ENCODE peak calls at places on chromosome 5, in seven cellular contexts. D is fibroblast of mammary gland, G is IMR-90, H is Caco-2, I is suprapubic skin, J is GM23338, T is lower lobe of right lung. N is an unnamed sample.

GRCh38 chr5:111299067-111299481 is 74.9 kb downstream of the CAMK4 start:
- DNase-seq in D (peak), G (no peak), H (no peak), I (no peak), J (peak), T (no peak), N (no peak)

GRCh38 chr5:134982230-134982629 is 14.5 kb downstream of the CATSPER3 start:
- DNase-seq in D (peak), G (no peak), H (no peak), I (no peak), J (no peak), T (no peak), N (no peak)

GRCh38 chr5:159104058-159104651 is 4.4 kb upstream of the EBF1 start:
- DNase-seq in D (peak), G (peak), H (no peak), I (peak), J (peak), T (peak), N (peak)

GRCh38 chr5:177362871-177363507 is 5.3 kb downstream of the RGS14 start:
- DNase-seq in D (no peak), G (no peak), H (peak), I (peak), J (peak), T (peak), N (peak)

GRCh38 chr5:62779010-62779422 is 200.4 kb downstream of the LRRC70 start:
- DNase-seq in D (peak), G (peak), H (peak), I (no peak), J (peak), T (no peak), N (peak)

GRCh38 chr5:55650391-55650790 is 61.7 kb downstream of the SLC38A9 start:
- DNase-seq in D (peak), G (peak), H (no peak), I (no peak), J (no peak), T (no peak), N (no peak)

GRCh38 chr5:106454651-106455415 is 1215.9 kb downstream of the EFNA5 start:
- DNase-seq in D (peak), G (peak), H (no peak), I (no peak), J (peak), T (no peak), N (no peak)

GRCh38 chr5:56012281-56012963 is 17.7 kb upstream of the IL6ST start:
- DNase-seq in D (peak), G (peak), H (no peak), I (no peak), J (no peak), T (no peak), N (no peak)

GRCh38 chr5:38824821-38825220 is 21.0 kb upstream of the OSMR start:
- DNase-seq in D (no peak), G (no peak), H (no peak), I (no peak), J (no peak), T (no peak), N (no peak)

GRCh38 chr5:178630475-178630930 is 3.7 kb upstream of the CLK4 start:
- DNase-seq in D (peak), G (peak), H (peak), I (no peak), J (no peak), T (no peak), N (peak)

GRCh38 chr5:131209506-131210191 is 38.9 kb downstream of the LYRM7 start:
- DNase-seq in D (no peak), G (no peak), H (no peak), I (no peak), J (peak), T (no peak), N (no peak)

GRCh38 chr5:157051604-157052245 is 7.2 kb downstream of the HAVCR1 start:
- DNase-seq in D (no peak), G (no peak), H (no peak), I (no peak), J (no peak), T (no peak), N (no peak)

GRCh38 chr5:146878471-146879172 is at the start of gene PPP2R2B:
- DNase-seq in D (no peak), G (peak), H (peak), I (peak), J (peak), T (peak), N (peak)

GRCh38 chr5:38163636-38164237 is 94.6 kb upstream of the EGFLAM start:
- DNase-seq in D (no peak), G (no peak), H (no peak), I (no peak), J (no peak), T (no peak), N (no peak)

GRCh38 chr5:161547573-161548471 is 1.3 kb upstream of the GABRB2 start:
- DNase-seq in D (no peak), G (no peak), H (no peak), I (peak), J (peak), T (no peak), N (peak)
- H3K4me3 ChIP-seq in D (no peak), G (no peak), H (peak), I (peak), J (peak), T (peak), N (peak)

DNA sequence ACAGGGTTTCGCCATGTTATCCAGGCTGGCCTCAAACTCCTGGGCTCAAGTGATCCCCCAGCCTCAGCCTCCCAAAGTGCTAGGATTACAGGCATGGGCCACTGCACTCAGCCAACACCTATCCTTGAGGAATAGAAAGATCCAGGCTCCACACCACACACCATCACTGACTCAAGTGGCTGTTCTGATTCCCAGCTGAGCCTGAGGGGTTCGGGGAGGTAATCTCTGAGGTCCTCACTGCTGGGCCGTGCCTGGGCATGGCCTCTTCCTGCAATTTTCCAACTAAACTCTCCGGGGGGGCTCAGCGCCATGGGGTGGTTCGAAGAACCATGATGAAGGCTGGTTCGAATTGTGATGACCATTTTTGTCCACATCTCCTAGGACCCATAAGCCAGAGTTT is 31.0 kb upstream of the IL17B start:
- DNase-seq in D (no peak), G (no peak), H (no peak), I (no peak), J (no peak), T (no peak), N (no peak)
- H3K4me3 ChIP-seq in D (no peak), G (peak), H (no peak), I (peak), J (no peak), T (peak), N (no peak)

GRCh38 chr5:143030349-143030748 is 260.2 kb downstream of the ARHGAP26 start:
- DNase-seq in D (no peak), G (no peak), H (no peak), I (no peak), J (no peak), T (no peak), N (no peak)

GRCh38 chr5:143037071-143037470 is 266.9 kb downstream of the ARHGAP26 start:
- DNase-seq in D (no peak), G (no peak), H (no peak), I (no peak), J (peak), T (no peak), N (no peak)

GRCh38 chr5:143031781-143032724 is 261.9 kb downstream of the ARHGAP26 start:
- DNase-seq in D (no peak), G (no peak), H (no peak), I (no peak), J (no peak), T (no peak), N (no peak)

GRCh38 chr5:143036146-143036927 is 266.2 kb downstream of the ARHGAP26 start:
- DNase-seq in D (no peak), G (no peak), H (no peak), I (no peak), J (no peak), T (no peak), N (no peak)

GRCh38 chr5:143033535-143034260 is 263.5 kb downstream of the ARHGAP26 start:
- DNase-seq in D (peak), G (peak), H (no peak), I (no peak), J (no peak), T (no peak), N (no peak)
- H3K4me3 ChIP-seq in D (no peak), G (no peak), H (no peak), I (no peak), J (no peak), T (no peak), N (no peak)

GRCh38 chr5:149357370-149358293 is at the start of gene PCYOX1L:
- DNase-seq in D (peak), G (peak), H (peak), I (peak), J (peak), T (peak), N (peak)

GRCh38 chr5:149356391-149356790 is 1.5 kb upstream of the PCYOX1L start:
- DNase-seq in D (peak), G (no peak), H (no peak), I (no peak), J (no peak), T (no peak), N (no peak)

GRCh38 chr5:149360262-149360661 is 2.4 kb downstream of the PCYOX1L start:
- DNase-seq in D (no peak), G (no peak), H (no peak), I (no peak), J (no peak), T (no peak), N (no peak)

GRCh38 chr5:149358294-149358651 is 427 bp downstream of the PCYOX1L start:
- DNase-seq in D (no peak), G (no peak), H (no peak), I (peak), J (peak), T (peak), N (peak)

GRCh38 chr5:149358818-149359217 is 972 bp downstream of the PCYOX1L start:
- DNase-seq in D (peak), G (peak), H (no peak), I (no peak), J (no peak), T (no peak), N (no peak)
- H3K4me3 ChIP-seq in D (no peak), G (no peak), H (no peak), I (peak), J (peak), T (peak), N (no peak)

GRCh38 chr5:149937610-149938009 is 7.0 kb downstream of the PDE6A start:
- DNase-seq in D (peak), G (no peak), H (no peak), I (no peak), J (no peak), T (no peak), N (no peak)

GRCh38 chr5:149939572-149939971 is 5.0 kb downstream of the PDE6A start:
- DNase-seq in D (no peak), G (no peak), H (no peak), I (no peak), J (no peak), T (no peak), N (no peak)

GRCh38 chr5:149938791-149939358 is 5.7 kb downstream of the PDE6A start:
- DNase-seq in D (peak), G (peak), H (peak), I (no peak), J (no peak), T (no peak), N (peak)

GRCh38 chr5:149936700-149937091 is 7.9 kb downstream of the PDE6A start:
- DNase-seq in D (peak), G (peak), H (no peak), I (no peak), J (no peak), T (no peak), N (no peak)

DNA sequence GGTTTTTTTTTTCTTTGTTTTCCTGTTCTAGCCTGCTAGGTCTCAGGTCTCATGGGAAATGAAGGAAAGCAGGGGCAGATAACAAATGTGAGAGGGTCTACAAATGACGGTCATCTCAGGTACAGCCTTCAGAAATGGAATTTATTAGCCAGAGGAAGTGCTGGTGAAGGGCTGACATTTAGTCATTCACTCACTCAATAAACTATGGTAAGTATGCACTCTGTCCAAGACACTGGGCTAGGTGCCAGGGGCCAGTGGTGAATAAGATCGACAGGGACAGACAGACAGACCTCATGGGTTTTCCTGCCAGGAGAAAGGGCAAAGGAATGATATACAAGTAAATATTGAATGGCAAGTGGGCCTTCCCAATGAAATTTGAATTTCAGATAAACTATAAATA is 6.3 kb downstream of the PDE6A start:
- DNase-seq in D (peak), G (peak), H (no peak), I (no peak), J (no peak), T (no peak), N (peak)
- H3K4me3 ChIP-seq in D (no peak), G (no peak), H (no peak), I (no peak), J (no peak), T (no peak), N (no peak)

GRCh38 chr5:170293273-170293672 is 4.3 kb downstream of the LCP2 start:
- DNase-seq in D (no peak), G (no peak), H (no peak), I (no peak), J (no peak), T (peak), N (peak)

GRCh38 chr5:170296036-170296934 is 1.3 kb downstream of the LCP2 start:
- DNase-seq in D (no peak), G (no peak), H (no peak), I (no peak), J (no peak), T (no peak), N (no peak)

GRCh38 chr5:170297589-170298462 is at the start of gene LCP2:
- DNase-seq in D (no peak), G (no peak), H (no peak), I (no peak), J (no peak), T (no peak), N (no peak)

GRCh38 chr5:170300361-170301013 is 2.9 kb upstream of the LCP2 start:
- DNase-seq in D (no peak), G (no peak), H (no peak), I (no peak), J (no peak), T (peak), N (no peak)

DNA sequence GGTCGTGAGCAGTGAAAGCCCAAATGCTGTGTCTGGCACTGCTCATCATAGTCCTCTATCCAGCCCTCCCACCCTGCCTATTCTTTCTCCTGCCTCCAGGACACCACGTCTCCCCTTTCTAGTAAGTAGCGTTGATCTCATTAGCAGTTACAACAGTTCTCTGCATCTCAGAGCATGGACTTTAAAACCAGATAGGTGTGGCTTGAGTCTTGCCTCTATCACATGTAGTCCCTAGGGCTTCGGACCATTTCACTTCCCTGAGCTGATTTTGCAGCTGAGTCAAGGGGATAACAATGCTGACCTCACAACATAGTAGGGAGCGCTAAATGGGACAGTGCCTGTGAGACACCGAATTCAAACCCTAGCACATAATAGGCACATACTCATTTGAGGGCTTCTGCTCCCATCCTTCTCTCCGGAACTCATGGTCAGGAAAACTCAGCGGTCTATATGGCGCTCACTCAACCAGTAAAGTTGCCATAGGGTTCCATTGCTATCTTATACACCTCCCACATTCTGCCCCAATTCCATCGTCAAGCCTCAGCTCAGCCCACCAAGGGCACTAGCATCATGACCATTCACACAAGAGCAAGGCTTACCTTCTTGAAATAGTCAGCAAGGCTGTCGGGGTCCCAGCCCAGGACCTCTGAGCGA is 515 bp downstream of the LCP2 start:
- DNase-seq in D (no peak), G (no peak), H (no peak), I (no peak), J (no peak), T (no peak), N (no peak)
- H3K4me3 ChIP-seq in D (no peak), G (no peak), H (no peak), I (peak), J (no peak), T (peak), N (no peak)

GRCh38 chr5:140565024-140565779 is 574 bp downstream of the SLC35A4 start:
- DNase-seq in D (peak), G (peak), H (no peak), I (no peak), J (no peak), T (no peak), N (no peak)

GRCh38 chr5:140564196-140565023 is at the start of the genes APBB3 and SLC35A4:
- DNase-seq in D (peak), G (peak), H (peak), I (peak), J (peak), T (peak), N (peak)

GRCh38 chr5:140567136-140567818 is 2.6 kb downstream of the SLC35A4 start:
- DNase-seq in D (no peak), G (no peak), H (no peak), I (no peak), J (no peak), T (no peak), N (no peak)

GRCh38 chr5:140566665-140567064 is 2.0 kb downstream of the SLC35A4 start:
- DNase-seq in D (no peak), G (no peak), H (no peak), I (no peak), J (no peak), T (no peak), N (no peak)

GRCh38 chr5:140565780-140566095 is 1.1 kb downstream of the SLC35A4 start:
- DNase-seq in D (peak), G (no peak), H (no peak), I (peak), J (no peak), T (peak), N (no peak)
- H3K4me3 ChIP-seq in D (peak), G (peak), H (no peak), I (peak), J (peak), T (peak), N (no peak)

GRCh38 chr5:116395178-116395577 is 179.4 kb downstream of the SEMA6A start:
- DNase-seq in D (no peak), G (no peak), H (no peak), I (no peak), J (no peak), T (no peak), N (no peak)

GRCh38 chr5:116401546-116401945 is 173.1 kb downstream of the SEMA6A start:
- DNase-seq in D (no peak), G (no peak), H (no peak), I (no peak), J (no peak), T (no peak), N (no peak)

GRCh38 chr5:116394186-116394867 is 180.3 kb downstream of the SEMA6A start:
- DNase-seq in D (peak), G (peak), H (no peak), I (no peak), J (no peak), T (no peak), N (no peak)

GRCh38 chr5:116396700-116397099 is 177.9 kb downstream of the SEMA6A start:
- DNase-seq in D (no peak), G (no peak), H (no peak), I (no peak), J (no peak), T (no peak), N (peak)

DNA sequence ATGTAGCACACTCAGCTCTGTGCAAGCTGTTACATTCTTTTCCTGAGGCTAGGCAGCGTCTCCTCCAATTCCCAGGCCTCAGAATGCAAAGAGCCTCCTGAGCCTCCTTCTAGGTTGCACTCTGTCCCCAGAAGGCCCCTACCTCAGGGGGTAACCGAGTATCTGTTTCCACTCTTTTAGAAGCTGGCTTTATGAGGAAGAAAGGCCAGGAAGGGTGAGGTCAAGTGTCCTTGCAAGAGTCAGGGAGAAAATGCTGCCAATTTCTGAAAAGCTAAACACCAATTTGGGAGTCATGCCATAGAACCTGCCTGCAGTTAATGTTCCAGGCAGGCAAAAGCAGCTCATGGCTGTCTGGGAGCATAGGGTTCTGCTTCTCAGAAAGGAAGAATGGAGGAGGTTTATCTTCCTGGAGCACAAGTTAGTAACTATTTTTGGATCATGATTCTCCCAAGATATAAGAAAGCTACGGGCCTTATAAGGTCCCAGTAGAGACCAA is 178.9 kb downstream of the SEMA6A start:
- DNase-seq in D (no peak), G (no peak), H (no peak), I (no peak), J (no peak), T (no peak), N (no peak)
- H3K4me3 ChIP-seq in D (no peak), G (no peak), H (no peak), I (no peak), J (no peak), T (no peak), N (no peak)

N was measured in adrenal gland.